ENCODE peak calls at places on chromosomes 7 and 10, in nine cellular contexts. One of them, this sample, is unnamed.

GRCh38 chr10:130236711-130237110 is 100.5 kb downstream of the GLRX3 start:
- DNase-seq in esophagus muscularis mucosa: no peak
- DNase-seq in transverse colon: no peak
- DNase-seq in stomach: peak
- DNase-seq in Panc1: no peak
- DNase-seq in GM12891: no peak
- DNase-seq in breast epithelium: no peak
- DNase-seq in HL-60: no peak
- DNase-seq in HCT116: no peak
- DNase-seq in this sample: peak

GRCh38 chr7:27148776-27149641 is 1.4 kb upstream of the HOXA6 start:
- DNase-seq in esophagus muscularis mucosa: no peak
- DNase-seq in transverse colon: peak
- DNase-seq in stomach: no peak
- DNase-seq in Panc1: no peak
- DNase-seq in GM12891: no peak
- DNase-seq in breast epithelium: peak
- DNase-seq in HL-60: no peak
- DNase-seq in HCT116: no peak
- DNase-seq in this sample: peak

GRCh38 chr7:45919231-45919825 is 1.7 kb downstream of the IGFBP3 start:
- DNase-seq in esophagus muscularis mucosa: no peak
- DNase-seq in transverse colon: no peak
- DNase-seq in stomach: no peak
- DNase-seq in Panc1: no peak
- DNase-seq in GM12891: no peak
- DNase-seq in breast epithelium: no peak
- DNase-seq in HL-60: no peak
- DNase-seq in HCT116: no peak
- DNase-seq in this sample: no peak

GRCh38 chr7:76191783-76192240 is 9.9 kb upstream of the SRRM3 start:
- DNase-seq in esophagus muscularis mucosa: no peak
- DNase-seq in transverse colon: no peak
- DNase-seq in stomach: no peak
- DNase-seq in Panc1: no peak
- DNase-seq in GM12891: no peak
- DNase-seq in breast epithelium: no peak
- DNase-seq in HL-60: peak
- DNase-seq in HCT116: peak
- DNase-seq in this sample: no peak

GRCh38 chr7:150377116-150377979 is 1.8 kb upstream of the ZNF775 start:
- DNase-seq in esophagus muscularis mucosa: no peak
- DNase-seq in transverse colon: peak
- DNase-seq in stomach: no peak
- DNase-seq in Panc1: no peak
- DNase-seq in GM12891: no peak
- DNase-seq in breast epithelium: no peak
- DNase-seq in HL-60: no peak
- DNase-seq in HCT116: no peak
- DNase-seq in this sample: no peak

GRCh38 chr7:25720427-25720826 is 431.6 kb upstream of the NFE2L3 start:
- DNase-seq in esophagus muscularis mucosa: no peak
- DNase-seq in transverse colon: no peak
- DNase-seq in stomach: no peak
- DNase-seq in Panc1: no peak
- DNase-seq in GM12891: peak
- DNase-seq in breast epithelium: no peak
- DNase-seq in HL-60: no peak
- DNase-seq in HCT116: no peak
- DNase-seq in this sample: no peak

GRCh38 chr7:112556633-112557032 is 75.8 kb downstream of the LSMEM1 start:
- DNase-seq in esophagus muscularis mucosa: no peak
- DNase-seq in transverse colon: no peak
- DNase-seq in stomach: no peak
- DNase-seq in Panc1: no peak
- DNase-seq in GM12891: no peak
- DNase-seq in breast epithelium: no peak
- DNase-seq in HL-60: peak
- DNase-seq in HCT116: no peak
- DNase-seq in this sample: no peak

GRCh38 chr7:69190025-69190424 is 408.2 kb upstream of the AUTS2 start:
- DNase-seq in esophagus muscularis mucosa: no peak
- DNase-seq in transverse colon: no peak
- DNase-seq in stomach: no peak
- DNase-seq in Panc1: no peak
- DNase-seq in GM12891: no peak
- DNase-seq in breast epithelium: no peak
- DNase-seq in HL-60: no peak
- DNase-seq in HCT116: no peak
- DNase-seq in this sample: no peak

GRCh38 chr10:29702288-29703164 is 67.8 kb upstream of the SVIL start:
- DNase-seq in esophagus muscularis mucosa: no peak
- DNase-seq in transverse colon: no peak
- DNase-seq in stomach: no peak
- DNase-seq in Panc1: no peak
- DNase-seq in GM12891: no peak
- DNase-seq in breast epithelium: no peak
- DNase-seq in HL-60: peak
- DNase-seq in HCT116: no peak
- DNase-seq in this sample: no peak

GRCh38 chr7:68176974-68177373 is 1180.3 kb downstream of the TYW1 start:
- DNase-seq in esophagus muscularis mucosa: no peak
- DNase-seq in transverse colon: no peak
- DNase-seq in stomach: peak
- DNase-seq in Panc1: peak
- DNase-seq in GM12891: peak
- DNase-seq in breast epithelium: no peak
- DNase-seq in HL-60: peak
- DNase-seq in HCT116: peak
- DNase-seq in this sample: no peak

GRCh38 chr7:7556852-7557251 is 9.8 kb upstream of the MIOS start:
- DNase-seq in esophagus muscularis mucosa: no peak
- DNase-seq in transverse colon: no peak
- DNase-seq in stomach: no peak
- DNase-seq in Panc1: no peak
- DNase-seq in GM12891: no peak
- DNase-seq in breast epithelium: no peak
- DNase-seq in HL-60: no peak
- DNase-seq in HCT116: no peak
- DNase-seq in this sample: no peak

GRCh38 chr10:119456435-119456810 is 86.1 kb downstream of the RGS10 start:
- DNase-seq in esophagus muscularis mucosa: no peak
- DNase-seq in transverse colon: no peak
- DNase-seq in stomach: no peak
- DNase-seq in Panc1: no peak
- DNase-seq in GM12891: no peak
- DNase-seq in breast epithelium: no peak
- DNase-seq in HL-60: no peak
- DNase-seq in HCT116: no peak
- DNase-seq in this sample: no peak

GRCh38 chr7:134723904-134724303 is 55.5 kb upstream of the CALD1 start:
- DNase-seq in esophagus muscularis mucosa: no peak
- DNase-seq in transverse colon: no peak
- DNase-seq in stomach: no peak
- DNase-seq in Panc1: no peak
- DNase-seq in GM12891: no peak
- DNase-seq in breast epithelium: peak
- DNase-seq in HL-60: no peak
- DNase-seq in HCT116: no peak
- DNase-seq in this sample: no peak

GRCh38 chr7:134727711-134728110 is 51.7 kb upstream of the CALD1 start:
- DNase-seq in esophagus muscularis mucosa: no peak
- DNase-seq in transverse colon: no peak
- DNase-seq in stomach: no peak
- DNase-seq in Panc1: no peak
- DNase-seq in GM12891: no peak
- DNase-seq in breast epithelium: no peak
- DNase-seq in HL-60: no peak
- DNase-seq in HCT116: no peak
- DNase-seq in this sample: no peak

GRCh38 chr7:134722786-134723322 is 56.6 kb upstream of the CALD1 start:
- DNase-seq in esophagus muscularis mucosa: no peak
- DNase-seq in transverse colon: no peak
- DNase-seq in stomach: no peak
- DNase-seq in Panc1: no peak
- DNase-seq in GM12891: no peak
- DNase-seq in breast epithelium: no peak
- DNase-seq in HL-60: no peak
- DNase-seq in HCT116: no peak
- DNase-seq in this sample: peak

GRCh38 chr7:134726581-134726980 is 52.9 kb upstream of the CALD1 start:
- DNase-seq in esophagus muscularis mucosa: no peak
- DNase-seq in transverse colon: no peak
- DNase-seq in stomach: no peak
- DNase-seq in Panc1: no peak
- DNase-seq in GM12891: no peak
- DNase-seq in breast epithelium: no peak
- DNase-seq in HL-60: no peak
- DNase-seq in HCT116: no peak
- DNase-seq in this sample: peak

DNA sequence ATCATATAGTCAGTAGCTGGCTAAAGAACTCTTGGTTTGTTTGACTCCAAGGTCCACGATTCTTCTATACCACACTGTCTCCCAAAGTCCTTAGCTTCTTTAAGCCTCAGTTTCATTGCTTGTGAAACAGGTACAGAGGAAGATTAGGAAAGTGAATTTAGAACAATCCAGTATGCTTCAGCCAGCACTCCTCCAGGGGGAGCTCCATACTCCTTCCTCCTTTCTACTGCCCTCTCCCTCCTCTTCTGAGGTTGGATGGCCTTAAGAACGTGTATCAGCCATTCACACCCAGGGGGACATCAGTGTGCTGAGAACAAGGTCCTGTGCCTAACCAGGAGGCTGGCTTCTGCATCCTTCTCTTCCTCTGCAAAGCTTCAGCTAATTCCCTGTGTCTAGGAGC is 54.8 kb upstream of the CALD1 start:
- DNase-seq in esophagus muscularis mucosa: no peak
- DNase-seq in transverse colon: no peak
- DNase-seq in stomach: no peak
- DNase-seq in Panc1: peak
- DNase-seq in GM12891: no peak
- DNase-seq in breast epithelium: no peak
- DNase-seq in HL-60: peak
- DNase-seq in HCT116: peak
- DNase-seq in this sample: no peak
- TF ChIP-seq POLR2AphosphoS5 in esophagus muscularis mucosa: no peak
- TF ChIP-seq POLR2AphosphoS5 in transverse colon: no peak
- TF ChIP-seq POLR2AphosphoS5 in stomach: no peak
- TF ChIP-seq POLR2AphosphoS5 in Panc1: no peak
- TF ChIP-seq POLR2AphosphoS5 in GM12891: no peak
- TF ChIP-seq POLR2AphosphoS5 in breast epithelium: no peak
- TF ChIP-seq POLR2AphosphoS5 in HL-60: no peak
- TF ChIP-seq POLR2AphosphoS5 in HCT116: no peak
- TF ChIP-seq POLR2AphosphoS5 in this sample: no peak

GRCh38 chr10:87545783-87546182 is 41.1 kb downstream of the MINPP1 start:
- DNase-seq in esophagus muscularis mucosa: no peak
- DNase-seq in transverse colon: no peak
- DNase-seq in stomach: no peak
- DNase-seq in Panc1: no peak
- DNase-seq in GM12891: no peak
- DNase-seq in breast epithelium: no peak
- DNase-seq in HL-60: no peak
- DNase-seq in HCT116: no peak
- DNase-seq in this sample: no peak

GRCh38 chr10:87546971-87547413 is 42.3 kb downstream of the MINPP1 start:
- DNase-seq in esophagus muscularis mucosa: no peak
- DNase-seq in transverse colon: no peak
- DNase-seq in stomach: no peak
- DNase-seq in Panc1: peak
- DNase-seq in GM12891: no peak
- DNase-seq in breast epithelium: no peak
- DNase-seq in HL-60: no peak
- DNase-seq in HCT116: no peak
- DNase-seq in this sample: no peak

GRCh38 chr10:87544750-87545149 is 40.1 kb downstream of the MINPP1 start:
- DNase-seq in esophagus muscularis mucosa: no peak
- DNase-seq in transverse colon: no peak
- DNase-seq in stomach: no peak
- DNase-seq in Panc1: no peak
- DNase-seq in GM12891: no peak
- DNase-seq in breast epithelium: no peak
- DNase-seq in HL-60: no peak
- DNase-seq in HCT116: no peak
- DNase-seq in this sample: no peak

GRCh38 chr10:87547734-87548311 is 43.1 kb downstream of the MINPP1 start:
- DNase-seq in esophagus muscularis mucosa: no peak
- DNase-seq in transverse colon: no peak
- DNase-seq in stomach: no peak
- DNase-seq in Panc1: peak
- DNase-seq in GM12891: no peak
- DNase-seq in breast epithelium: no peak
- DNase-seq in HL-60: no peak
- DNase-seq in HCT116: no peak
- DNase-seq in this sample: no peak

DNA sequence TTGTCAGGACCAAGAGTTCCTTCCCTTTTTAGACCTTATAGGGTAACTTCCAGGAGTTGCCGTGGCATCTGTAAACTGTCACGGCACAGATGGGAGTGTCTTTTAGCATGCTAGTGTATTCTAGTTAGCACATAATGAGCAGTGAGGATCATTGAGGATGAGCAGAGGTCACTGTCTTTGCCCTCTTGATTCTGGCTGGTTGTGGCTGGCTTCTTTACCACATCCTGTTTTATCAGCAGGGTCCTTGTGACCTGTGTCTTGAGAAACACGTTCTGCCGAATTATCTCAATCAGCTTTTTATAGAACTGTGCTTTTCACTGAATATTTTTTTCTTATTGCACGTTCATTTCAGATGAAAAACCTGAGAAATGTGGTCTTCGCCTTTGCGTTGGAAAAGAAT is 41.5 kb downstream of the MINPP1 start:
- DNase-seq in esophagus muscularis mucosa: no peak
- DNase-seq in transverse colon: no peak
- DNase-seq in stomach: no peak
- DNase-seq in Panc1: no peak
- DNase-seq in GM12891: no peak
- DNase-seq in breast epithelium: no peak
- DNase-seq in HL-60: peak
- DNase-seq in HCT116: no peak
- DNase-seq in this sample: no peak
- TF ChIP-seq POLR2AphosphoS5 in esophagus muscularis mucosa: no peak
- TF ChIP-seq POLR2AphosphoS5 in transverse colon: no peak
- TF ChIP-seq POLR2AphosphoS5 in stomach: no peak
- TF ChIP-seq POLR2AphosphoS5 in Panc1: no peak
- TF ChIP-seq POLR2AphosphoS5 in GM12891: no peak
- TF ChIP-seq POLR2AphosphoS5 in breast epithelium: no peak
- TF ChIP-seq POLR2AphosphoS5 in HL-60: peak
- TF ChIP-seq POLR2AphosphoS5 in HCT116: no peak
- TF ChIP-seq POLR2AphosphoS5 in this sample: no peak

GRCh38 chr10:72087392-72087968 is 871 bp downstream of the SPOCK2 start:
- DNase-seq in esophagus muscularis mucosa: no peak
- DNase-seq in transverse colon: peak
- DNase-seq in stomach: no peak
- DNase-seq in Panc1: no peak
- DNase-seq in GM12891: peak
- DNase-seq in breast epithelium: no peak
- DNase-seq in HL-60: no peak
- DNase-seq in HCT116: no peak
- DNase-seq in this sample: no peak
- TF ChIP-seq POLR2AphosphoS5 in esophagus muscularis mucosa: no peak
- TF ChIP-seq POLR2AphosphoS5 in transverse colon: no peak
- TF ChIP-seq POLR2AphosphoS5 in stomach: no peak
- TF ChIP-seq POLR2AphosphoS5 in Panc1: no peak
- TF ChIP-seq POLR2AphosphoS5 in GM12891: no peak
- TF ChIP-seq POLR2AphosphoS5 in breast epithelium: no peak
- TF ChIP-seq POLR2AphosphoS5 in HL-60: no peak
- TF ChIP-seq POLR2AphosphoS5 in HCT116: no peak
- TF ChIP-seq POLR2AphosphoS5 in this sample: no peak

GRCh38 chr7:127252736-127253288 is at the start of gene GRM8:
- DNase-seq in esophagus muscularis mucosa: no peak
- DNase-seq in transverse colon: peak
- DNase-seq in stomach: peak
- DNase-seq in Panc1: no peak
- DNase-seq in GM12891: peak
- DNase-seq in breast epithelium: no peak
- DNase-seq in HL-60: no peak
- DNase-seq in HCT116: no peak
- DNase-seq in this sample: peak
- TF ChIP-seq POLR2AphosphoS5 in esophagus muscularis mucosa: no peak
- TF ChIP-seq POLR2AphosphoS5 in transverse colon: no peak
- TF ChIP-seq POLR2AphosphoS5 in stomach: no peak
- TF ChIP-seq POLR2AphosphoS5 in Panc1: no peak
- TF ChIP-seq POLR2AphosphoS5 in GM12891: no peak
- TF ChIP-seq POLR2AphosphoS5 in breast epithelium: no peak
- TF ChIP-seq POLR2AphosphoS5 in HL-60: no peak
- TF ChIP-seq POLR2AphosphoS5 in HCT116: no peak
- TF ChIP-seq POLR2AphosphoS5 in this sample: no peak

This sample was measured in sigmoid colon.